ENCODE peak calls at places on chromosome 16, in five cellular contexts. I is central memory CD8-positive, alpha-beta T cell; N is activated gamma-delta T cell; W is T-helper 17 cell; G is activated CD8-positive, alpha-beta T cell treated with anti-CD3 and anti-CD28 coated beads for 36 hours. M is an unnamed sample.

GRCh38 chr16:58366247-58367031 is 25.8 kb upstream of the GINS3 start:
- DNase-seq in I (no peak), G (no peak), W (no peak), N (no peak), M (no peak)

GRCh38 chr16:90046971-90047713 is 27.9 kb upstream of the DBNDD1 start:
- DNase-seq in G (no peak), N (no peak), I (no peak), W (no peak), M (peak; percentile 85)

GRCh38 chr16:15521758-15522509 is 87.5 kb downstream of the BMERB1 start:
- DNase-seq in N (no peak), W (no peak), I (no peak), G (no peak), M (no peak)

GRCh38 chr16:22719945-22720344 is 94.0 kb upstream of the HS3ST2 start:
- DNase-seq in W (no peak), N (no peak), I (no peak), G (no peak), M (no peak)

GRCh38 chr16:23252310-23252709 is 49.8 kb upstream of the SCNN1B start:
- DNase-seq in G (peak; percentile 25), I (no peak), N (no peak), W (no peak), M (no peak)

GRCh38 chr16:88298166-88298881 is 84.4 kb upstream of the ZNF469 start:
- DNase-seq in N (no peak), W (no peak), I (no peak), G (no peak), M (no peak)

GRCh38 chr16:56360117-56361008 is 65.0 kb downstream of the AMFR start:
- DNase-seq in G (no peak), W (no peak), N (no peak), I (no peak), M (peak; percentile 45)

GRCh38 chr16:88939814-88940195 is 37.2 kb downstream of the CBFA2T3 start:
- DNase-seq in W (no peak), N (no peak), I (no peak), G (no peak), M (peak; percentile 83)

GRCh38 chr16:4460936-4461249 is 13.5 kb downstream of the NMRAL1 start:
- DNase-seq in G (no peak), W (no peak), I (no peak), N (no peak), M (no peak)

M was measured in upper lobe of left lung.